ENCODE peak calls at places on chromosomes 1 and 21, in nine cellular contexts. B is tibial nerve, G is H1, U is ovary, V is body of pancreas, D is transverse colon, Z is thyroid gland, S is heart left ventricle, X is HepG2. C is an unnamed sample.

GRCh38 chr1:231091415-231091814 is 51.4 kb upstream of the FAM89A start:
- DNase-seq in S (no peak), G (no peak), D (no peak), V (no peak), B (no peak), U (no peak), X (no peak), Z (no peak), C (no peak)

GRCh38 chr1:108831225-108831624 is 25.7 kb downstream of the AKNAD1 start:
- DNase-seq in Z (no peak), B (no peak), U (no peak), D (no peak), V (no peak), X (no peak), S (no peak), G (no peak), C (no peak)

GRCh38 chr1:209190591-209191241 is 392.8 kb upstream of the CAMK1G start:
- DNase-seq in B (no peak), S (peak), X (peak), Z (peak), G (peak), U (no peak), D (peak), V (peak), C (no peak)

GRCh38 chr1:62436039-62436465 is 797 bp upstream of the USP1 start:
- DNase-seq in X (no peak), G (peak), B (peak), S (no peak), D (peak), Z (peak), V (peak), U (peak), C (no peak)

GRCh38 chr1:204254031-204254661 is 40.4 kb upstream of the GOLT1A start:
- DNase-seq in X (peak), S (no peak), G (no peak), Z (peak), V (peak), U (no peak), D (peak), B (peak), C (peak)

GRCh38 chr1:168867941-168868634 is 139.1 kb upstream of the DPT start:
- DNase-seq in G (no peak), S (no peak), Z (peak), B (no peak), V (peak), U (no peak), X (no peak), D (no peak), C (no peak)

GRCh38 chr1:170539154-170539553 is 7.2 kb downstream of the GORAB start:
- DNase-seq in S (no peak), V (no peak), G (no peak), X (no peak), Z (no peak), D (no peak), U (no peak), B (no peak), C (no peak)

GRCh38 chr1:9126511-9126910 is 2.4 kb downstream of the GPR157 start:
- DNase-seq in D (no peak), V (no peak), U (no peak), S (no peak), Z (no peak), G (no peak), X (no peak), B (no peak), C (no peak)

GRCh38 chr21:34061983-34062382 is 11.4 kb upstream of the MRPS6 start:
- DNase-seq in V (no peak), Z (no peak), B (no peak), X (no peak), G (no peak), S (no peak), D (no peak), U (no peak), C (no peak)

GRCh38 chr1:31568895-31569655 is 7.2 kb upstream of the TINAGL1 start:
- DNase-seq in X (no peak), G (peak), B (no peak), S (peak), Z (peak), U (no peak), V (peak), D (no peak), C (peak)

GRCh38 chr1:66331641-66332523 is 202.1 kb upstream of the SGIP1 start:
- DNase-seq in V (peak), D (peak), U (peak), Z (peak), S (peak), G (peak), X (no peak), B (peak), C (no peak)

GRCh38 chr1:20703124-20703756 is 14.6 kb downstream of the KIF17 start:
- DNase-seq in S (no peak), Z (no peak), G (no peak), X (no peak), B (no peak), D (no peak), V (no peak), U (no peak), C (no peak)

GRCh38 chr1:235932090-235932510 is 65.4 kb upstream of the LYST start:
- DNase-seq in D (peak), S (no peak), X (no peak), Z (no peak), U (no peak), V (no peak), B (no peak), G (no peak), C (no peak)

GRCh38 chr1:218459878-218460277 is 114.7 kb downstream of the TGFB2 start:
- DNase-seq in Z (peak), B (no peak), X (peak), S (no peak), D (no peak), G (peak), V (no peak), U (no peak), C (no peak)

GRCh38 chr21:26756491-26757159 is 88.6 kb downstream of the ADAMTS1 start:
- DNase-seq in D (no peak), X (no peak), U (no peak), B (no peak), S (no peak), Z (no peak), G (no peak), V (no peak), C (no peak)

GRCh38 chr1:229059671-229060079 is 211.2 kb upstream of the RAB4A start:
- DNase-seq in V (peak), D (no peak), U (peak), X (no peak), S (peak), G (no peak), B (no peak), Z (peak), C (no peak)

GRCh38 chr1:110171134-110171733 is 20.9 kb downstream of the SLC6A17 start:
- DNase-seq in S (no peak), D (no peak), Z (peak), X (no peak), U (no peak), V (no peak), B (no peak), G (no peak), C (no peak)

GRCh38 chr21:33748903-33749302 is 106.6 kb downstream of the ITSN1 start:
- DNase-seq in U (no peak), V (no peak), D (no peak), B (no peak), Z (no peak), X (no peak), G (no peak), S (no peak), C (no peak)

GRCh38 chr1:229370601-229371021 is 27.8 kb upstream of the CCSAP start:
- DNase-seq in D (no peak), X (no peak), S (peak), Z (no peak), V (no peak), U (no peak), G (no peak), B (no peak), C (no peak)

GRCh38 chr1:115373305-115373704 is 35.3 kb upstream of the NGF start:
- DNase-seq in V (no peak), U (no peak), S (no peak), D (no peak), B (no peak), G (no peak), Z (no peak), X (no peak), C (no peak)

DNA sequence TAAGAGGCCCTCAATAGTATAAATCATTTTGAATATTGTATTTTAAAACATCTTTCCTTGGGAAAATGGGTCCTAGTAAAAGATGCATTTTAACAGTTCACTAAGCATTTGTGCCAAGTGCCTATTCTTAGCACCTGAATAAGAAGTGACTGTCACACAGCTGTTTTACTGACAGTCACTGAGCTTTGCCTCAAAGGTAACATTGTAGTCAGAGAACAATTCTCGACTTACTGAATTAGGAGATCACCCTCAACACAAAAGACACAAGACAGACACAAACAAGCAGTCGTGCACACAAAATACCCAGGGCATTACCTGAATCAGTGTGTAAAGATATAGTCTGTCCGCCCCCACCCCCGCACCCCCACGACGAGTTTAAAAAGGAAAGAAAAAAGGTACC is 388 bp downstream of the ESRRG start:
- DNase-seq in Z (peak), X (no peak), S (no peak), B (no peak), D (no peak), V (no peak), U (no peak), G (no peak), C (no peak)
- H3K4me3 ChIP-seq in Z (peak), X (no peak), S (peak), B (peak), D (peak), V (peak), U (no peak), G (peak), C (peak)

GRCh38 chr1:225426395-225427248 is 1.2 kb downstream of the LBR start:
- DNase-seq in D (peak), X (no peak), V (peak), B (no peak), Z (peak), U (peak), G (no peak), S (no peak), C (no peak)

GRCh38 chr1:225427249-225428065 is at the start of gene LBR:
- DNase-seq in B (no peak), Z (peak), G (no peak), S (no peak), U (peak), V (peak), X (no peak), D (peak), C (no peak)

GRCh38 chr1:225430301-225430700 is 2.5 kb upstream of the LBR start:
- DNase-seq in S (no peak), X (no peak), Z (no peak), U (no peak), V (no peak), G (no peak), D (no peak), B (no peak), C (no peak)

GRCh38 chr1:225428879-225429455 is 1.1 kb upstream of the LBR start:
- DNase-seq in Z (no peak), U (no peak), G (no peak), D (no peak), S (no peak), V (no peak), X (no peak), B (no peak), C (no peak)

DNA sequence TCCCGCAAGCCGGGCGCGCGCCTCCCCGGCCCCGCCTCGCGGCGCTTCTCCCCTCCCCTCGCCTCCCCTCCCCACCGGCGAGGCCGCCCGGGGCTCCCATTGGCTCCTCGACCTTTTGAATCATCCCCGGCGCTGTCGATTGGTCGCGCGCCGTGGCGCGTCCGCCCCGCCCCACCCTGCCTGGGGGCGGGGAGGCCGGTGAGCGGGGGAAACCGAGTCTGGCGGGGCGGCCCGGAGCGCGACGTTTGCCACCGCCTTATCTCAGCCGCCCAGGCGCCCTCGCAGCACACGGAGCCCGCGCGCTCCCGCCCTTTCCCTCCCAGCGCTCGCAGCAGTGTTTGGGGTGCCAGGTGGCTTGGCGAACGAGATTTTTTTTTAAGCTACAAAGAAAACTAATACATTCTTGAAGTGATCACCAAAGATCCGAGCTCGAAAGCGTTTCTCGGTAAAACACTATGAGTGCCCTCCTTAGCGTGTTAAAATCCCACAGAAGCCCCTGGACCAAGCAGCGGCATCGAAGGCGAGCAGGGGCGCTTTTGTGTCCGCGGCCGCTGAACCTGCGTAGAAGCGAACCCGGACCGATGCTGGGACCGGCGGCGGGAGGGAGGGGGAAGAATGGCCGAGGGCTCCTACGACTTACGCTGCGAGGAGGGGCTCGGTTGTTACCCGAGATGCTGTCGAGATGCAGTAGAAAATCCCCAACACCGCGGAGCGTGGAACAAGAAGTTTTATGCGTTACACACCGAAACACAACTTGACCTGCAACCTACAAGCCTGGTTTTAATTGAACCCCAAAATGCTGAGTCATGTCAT is 434 bp upstream of the LBR start:
- DNase-seq in G (peak), B (peak), U (peak), D (peak), Z (peak), S (peak), X (peak), V (peak), C (peak)
- TF ChIP-seq POLR2A in G (peak), B (peak), U (peak), D (peak), Z (peak), S (no peak), X (peak), V (peak), C (no peak)

DNA sequence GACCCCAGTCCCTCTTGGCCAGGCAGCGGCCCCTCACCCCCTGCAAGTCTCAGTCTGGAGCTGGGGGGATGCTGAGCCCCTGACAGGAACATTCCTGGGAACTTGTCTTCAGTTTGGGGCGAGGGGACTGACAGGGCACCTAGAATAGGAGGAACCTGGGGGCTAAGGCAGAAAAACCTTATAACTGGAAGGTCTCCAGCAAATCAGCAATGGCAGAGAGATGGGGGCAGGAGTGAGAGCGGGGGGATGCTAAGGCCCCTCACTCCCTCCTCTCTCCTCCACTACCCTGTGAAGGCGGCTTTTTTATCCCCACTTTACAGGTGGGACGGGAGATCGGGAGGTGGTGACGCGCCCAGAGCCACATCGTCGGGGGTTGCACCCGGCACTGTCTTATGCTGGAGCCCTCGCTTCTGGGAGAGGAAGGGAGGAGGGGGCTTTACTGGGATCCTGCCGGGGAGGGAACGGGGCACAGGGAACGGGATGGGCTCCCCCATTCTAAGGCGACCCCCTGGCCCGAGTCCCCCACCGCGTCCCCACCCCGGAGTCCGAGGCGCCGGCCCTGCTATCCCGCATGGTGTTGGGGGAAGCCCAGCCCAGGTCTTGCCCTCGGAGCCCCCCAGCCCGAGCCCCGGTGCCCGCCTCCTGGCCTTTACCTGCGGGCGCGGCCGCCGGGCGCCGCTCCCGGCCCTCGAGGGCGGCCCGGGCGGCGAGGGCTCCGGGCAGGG is 456 bp downstream of the COL8A2 start:
- DNase-seq in B (no peak), D (no peak), U (no peak), Z (no peak), V (no peak), X (no peak), G (peak), S (no peak), C (no peak)
- H3K4me3 ChIP-seq in B (peak), D (peak), U (peak), Z (peak), V (no peak), X (no peak), G (peak), S (peak), C (peak)

DNA sequence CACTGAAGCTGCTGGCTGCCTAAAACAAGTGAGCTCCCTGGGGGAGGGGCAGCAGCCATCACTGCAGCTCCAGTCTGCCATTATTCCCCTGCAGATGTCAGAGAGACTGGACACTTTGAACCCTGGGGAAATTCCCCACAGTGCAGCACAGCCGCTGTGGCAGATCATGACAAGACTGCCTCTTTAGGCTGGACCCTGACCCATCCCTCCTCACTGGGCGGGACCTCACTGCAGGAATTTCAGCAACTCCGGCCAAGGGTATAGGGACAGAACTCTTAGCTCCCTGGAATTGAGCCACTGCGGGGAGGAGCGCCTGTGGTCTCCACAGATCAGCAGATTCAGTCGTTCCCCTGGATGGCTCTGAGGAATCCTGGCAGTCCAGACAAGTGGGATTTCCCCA is 964.6 kb downstream of the BRINP3 start:
- DNase-seq in V (no peak), Z (no peak), D (no peak), G (no peak), S (no peak), X (peak), U (no peak), B (no peak), C (no peak)
- TF ChIP-seq POLR2A in V (no peak), Z (no peak), D (no peak), G (no peak), S (no peak), X (no peak), U (no peak), B (no peak), C (no peak)

DNA sequence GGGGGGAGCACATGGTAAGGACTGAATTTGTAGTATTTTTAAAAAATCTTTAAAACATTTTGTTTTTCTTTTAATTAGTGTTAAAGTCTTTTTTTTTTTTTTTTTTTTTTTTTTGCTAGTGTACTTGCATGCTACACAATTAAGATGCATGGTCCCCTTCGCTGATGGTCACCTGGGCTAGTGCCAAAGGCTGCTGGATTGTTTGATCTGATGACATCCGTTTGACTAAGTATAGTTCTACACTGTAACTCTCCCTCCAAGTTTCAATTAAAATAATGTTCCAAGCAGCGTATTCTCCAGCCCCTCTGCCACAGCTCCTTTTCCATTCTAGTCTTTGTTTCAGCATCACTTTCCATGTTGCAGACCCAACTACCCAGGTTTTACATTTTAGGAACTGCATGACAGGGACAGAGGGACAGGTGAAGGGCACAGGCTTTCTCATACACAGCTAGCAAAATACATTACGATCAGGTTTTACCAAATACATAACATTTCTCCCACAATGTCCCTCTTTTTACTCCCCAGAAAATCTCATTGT is 852 bp upstream of the RAVER2 start:
- DNase-seq in V (peak), G (no peak), B (no peak), D (no peak), U (no peak), X (no peak), S (peak), Z (peak), C (no peak)
- H3K4me3 ChIP-seq in V (peak), G (peak), B (peak), D (peak), U (peak), X (peak), S (peak), Z (peak), C (peak)

GRCh38 chr21:35484032-35484431 is 434.9 kb upstream of the RUNX1 start:
- DNase-seq in D (no peak), S (no peak), V (no peak), B (no peak), U (no peak), Z (no peak), X (no peak), G (no peak), C (no peak)

GRCh38 chr21:35483267-35483666 is 434.2 kb upstream of the RUNX1 start:
- DNase-seq in B (no peak), G (no peak), Z (no peak), X (no peak), V (no peak), D (no peak), U (no peak), S (no peak), C (no peak)

GRCh38 chr21:35488941-35489340 is 439.8 kb upstream of the RUNX1 start:
- DNase-seq in D (no peak), X (no peak), Z (no peak), G (no peak), U (no peak), B (no peak), S (no peak), V (no peak), C (no peak)

GRCh38 chr21:35484856-35485255 is 435.8 kb upstream of the RUNX1 start:
- DNase-seq in X (no peak), S (no peak), V (no peak), B (no peak), U (no peak), G (no peak), D (no peak), Z (no peak), C (no peak)

GRCh38 chr21:35485364-35485763 is 436.3 kb upstream of the RUNX1 start:
- DNase-seq in X (no peak), B (no peak), S (no peak), Z (no peak), G (no peak), V (no peak), U (no peak), D (no peak), C (no peak)
- TF ChIP-seq POLR2A in X (no peak), B (no peak), S (no peak), Z (no peak), G (no peak), V (no peak), U (no peak), D (no peak), C (no peak)